ENCODE peak calls at places on chromosomes 3 and 15, in four cellular contexts. N is frontal cortex, T is skeletal muscle cell, W is epithelial cell of esophagus. L is an unnamed sample.

GRCh38 chr3:107578523-107578922 is 55.8 kb downstream of the BBX start:
- DNase-seq in N (no peak), T (no peak), W (no peak), L (no peak)

GRCh38 chr3:101988591-101988990 is 139.3 kb downstream of the NFKBIZ start:
- DNase-seq in N (no peak), T (no peak), W (peak), L (no peak)

GRCh38 chr3:150775001-150775599 is 12.1 kb upstream of the SIAH2 start:
- DNase-seq in N (no peak), T (no peak), W (peak), L (peak)

GRCh38 chr3:42031808-42032475 is 59.2 kb upstream of the TRAK1 start:
- DNase-seq in N (no peak), T (no peak), W (no peak), L (no peak)

GRCh38 chr15:27336676-27337075 is 365.7 kb downstream of the GABRG3 start:
- DNase-seq in N (no peak), T (no peak), W (no peak), L (no peak)

GRCh38 chr3:171654809-171655208 is 155.5 kb downstream of the PLD1 start:
- DNase-seq in N (no peak), T (peak), W (peak), L (no peak)

GRCh38 chr3:57749542-57749941 is 6.6 kb upstream of the SLMAP start:
- DNase-seq in N (no peak), T (no peak), W (no peak), L (no peak)

GRCh38 chr15:69648215-69648614 is 195.6 kb downstream of the RPLP1 start:
- DNase-seq in N (no peak), T (no peak), W (no peak), L (no peak)

GRCh38 chr3:105960381-105960780 is 91.6 kb upstream of the CBLB start:
- DNase-seq in N (no peak), T (no peak), W (no peak), L (no peak)

GRCh38 chr15:69931159-69931558 is 166.6 kb downstream of the TLE3 start:
- DNase-seq in N (no peak), T (no peak), W (no peak), L (no peak)

GRCh38 chr3:72317491-72317890 is 530.8 kb downstream of the SHQ1 start:
- DNase-seq in N (no peak), T (no peak), W (no peak), L (no peak)

GRCh38 chr15:72339777-72340177 is 19.8 kb upstream of the CELF6 start:
- DNase-seq in N (peak), T (peak), W (peak), L (peak)

GRCh38 chr3:83632526-83632925 is 1326.3 kb upstream of the CADM2 start:
- DNase-seq in N (no peak), T (no peak), W (peak), L (no peak)

GRCh38 chr3:184371570-184372018 is 6.4 kb downstream of the THPO start:
- DNase-seq in N (peak), T (peak), W (peak), L (peak)

GRCh38 chr3:11718582-11719405 is 75.1 kb upstream of the VGLL4 start:
- DNase-seq in N (no peak), T (no peak), W (peak), L (no peak)

GRCh38 chr3:107855710-107856109 is 235.1 kb downstream of the CD47 start:
- DNase-seq in N (no peak), T (no peak), W (peak), L (no peak)

GRCh38 chr15:48530528-48530927 is 115.0 kb downstream of the FBN1 start:
- DNase-seq in N (no peak), T (no peak), W (no peak), L (no peak)

GRCh38 chr15:39934415-39935044 is 615 bp downstream of the EIF2AK4 start:
- DNase-seq in N (no peak), T (no peak), W (peak), L (no peak)

GRCh38 chr3:77939726-77940125 is 899.8 kb downstream of the ROBO2 start:
- DNase-seq in N (no peak), T (peak), W (no peak), L (no peak)

GRCh38 chr3:51792206-51792605 is 13.2 kb upstream of the IQCF6 start:
- DNase-seq in N (no peak), T (no peak), W (no peak), L (no peak)

GRCh38 chr3:198108756-198109155 is 148.7 kb downstream of the LMLN start:
- DNase-seq in N (no peak), T (no peak), W (no peak), L (no peak)

GRCh38 chr3:177463863-177464262 is 266.6 kb upstream of the TBL1XR1 start:
- DNase-seq in N (no peak), T (peak), W (peak), L (no peak)

GRCh38 chr3:34947849-34948248 is 691.5 kb upstream of the ARPP21 start:
- DNase-seq in N (no peak), T (peak), W (peak), L (no peak)

GRCh38 chr3:23805881-23806321 is at the start of gene UBE2E1:
- DNase-seq in N (peak), T (peak), W (peak), L (peak)

GRCh38 chr3:127065561-127066270 is 82.8 kb downstream of the PLXNA1 start:
- DNase-seq in N (no peak), T (no peak), W (no peak), L (no peak)

GRCh38 chr15:63263519-63263918 is 13.9 kb upstream of the APH1B start:
- DNase-seq in N (no peak), T (no peak), W (no peak), L (no peak)

GRCh38 chr15:92715753-92716152 is 60.2 kb upstream of the FAM174B start:
- DNase-seq in N (no peak), T (peak), W (no peak), L (no peak)

GRCh38 chr3:172384836-172385235 is 63.4 kb downstream of the GHSR start:
- DNase-seq in N (no peak), T (no peak), W (no peak), L (no peak)

GRCh38 chr3:43872901-43873300 is 182.2 kb downstream of the ABHD5 start:
- DNase-seq in N (no peak), T (no peak), W (peak), L (peak)

L was measured in AG04450.